ENCODE peak calls at places on chromosomes 16 and 17, in five cellular contexts. Q is lung, R is lower lobe of right lung, H is esophagus muscularis mucosa, C is heart right ventricle. O is an unnamed sample. For H3K9me3, the result is how much of the 10 kb centered on the place peaks cover.

GRCh38 chr16:57479422-57480126 is 6.7 kb downstream of the DOK4 start:
- DNase-seq in Q (no peak), R (no peak), H (no peak), C (peak), O (peak)

GRCh38 chr17:64240741-64241347 is 22.2 kb downstream of the TEX2 start:
- DNase-seq in Q (peak), R (no peak), H (no peak), C (peak), O (peak)

GRCh38 chr17:9522074-9522473 is 53.5 kb downstream of the STX8 start:
- DNase-seq in Q (no peak), R (no peak), H (no peak), C (no peak), O (no peak)

GRCh38 chr17:82236142-82236971 is 7.5 kb downstream of the SLC16A3 start:
- DNase-seq in Q (no peak), R (peak), H (peak), C (peak), O (peak)

GRCh38 chr16:89890886-89891657 is 17.7 kb downstream of the TCF25 start:
- DNase-seq in Q (no peak), R (no peak), H (no peak), C (no peak), O (no peak)

GRCh38 chr16:51045186-51045585 is 105.9 kb downstream of the SALL1 start:
- DNase-seq in Q (no peak), R (no peak), H (no peak), C (no peak), O (no peak)

GRCh38 chr16:58678716-58679115 is 5.9 kb downstream of the SLC38A7 start:
- DNase-seq in Q (no peak), R (no peak), H (no peak), C (peak), O (no peak)

GRCh38 chr17:17938388-17939107 is 33.7 kb downstream of the TOM1L2 start:
- DNase-seq in Q (no peak), R (no peak), H (no peak), C (no peak), O (no peak)

GRCh38 chr17:521168-521525 is 168.5 kb upstream of the RPH3AL start:
- DNase-seq in Q (no peak), R (no peak), H (no peak), C (no peak), O (no peak)

GRCh38 chr16:57889960-57890751 is 80.8 kb downstream of the CNGB1 start:
- DNase-seq in Q (no peak), R (no peak), H (no peak), C (no peak), O (no peak)

GRCh38 chr17:545156-545555 is 169.5 kb downstream of the VPS53 start:
- DNase-seq in Q (no peak), R (no peak), H (no peak), C (no peak), O (no peak)

GRCh38 chr16:56226840-56227525 is 35.7 kb downstream of the GNAO1 start:
- DNase-seq in Q (no peak), R (no peak), H (no peak), C (no peak), O (no peak)

DNA sequence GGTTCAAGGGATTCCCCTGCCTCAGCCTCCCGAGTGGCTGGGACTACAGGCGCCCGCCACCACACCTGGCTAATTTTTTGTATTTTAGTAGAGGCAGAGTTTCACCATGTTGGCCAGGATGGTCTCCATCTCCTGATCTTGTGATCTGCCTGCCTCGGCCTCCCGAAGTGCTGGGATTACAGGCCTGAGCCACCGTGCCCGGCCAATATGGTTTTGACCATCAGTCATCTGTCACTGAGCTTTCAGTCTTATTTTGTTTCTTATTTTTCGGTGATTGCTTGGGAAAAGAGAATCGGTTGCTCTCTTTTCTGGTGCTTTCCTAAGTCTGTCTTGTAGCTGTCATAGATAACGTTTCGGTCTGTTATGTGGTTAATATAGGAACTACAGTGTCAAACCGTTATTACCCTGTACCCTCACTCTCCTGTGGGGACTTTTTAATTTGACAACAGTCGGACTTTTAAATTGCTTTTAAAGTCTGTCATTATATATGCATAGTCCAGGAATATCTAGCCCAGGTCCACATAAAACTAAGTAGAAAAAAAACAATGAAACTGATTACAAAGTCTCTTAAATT is 453.4 kb downstream of the KCNJ18 start:
- DNase-seq in Q (no peak), R (no peak), H (no peak), C (no peak), O (peak)
- H3K9me3 ChIP-seq in Q (under half), R (under half), H (under half), C (under half), O (under half)

GRCh38 chr16:54934536-54935410 is 4.1 kb downstream of the IRX5 start:
- DNase-seq in Q (peak), R (peak), H (peak), C (no peak), O (no peak)
- TF ChIP-seq CTCF in Q (no peak), R (no peak), H (no peak), C (no peak), O (no peak)

GRCh38 chr17:74356640-74357465 is 4.8 kb downstream of the BTBD17 start:
- DNase-seq in Q (no peak), R (no peak), H (no peak), C (no peak), O (no peak)

GRCh38 chr17:74359916-74360315 is 1.8 kb downstream of the BTBD17 start:
- DNase-seq in Q (no peak), R (no peak), H (no peak), C (no peak), O (no peak)

GRCh38 chr17:74355065-74355464 is 6.6 kb downstream of the BTBD17 start:
- DNase-seq in Q (no peak), R (no peak), H (no peak), C (no peak), O (no peak)

GRCh38 chr17:74358696-74359095 is 3.0 kb downstream of the BTBD17 start:
- DNase-seq in Q (no peak), R (no peak), H (no peak), C (no peak), O (no peak)

DNA sequence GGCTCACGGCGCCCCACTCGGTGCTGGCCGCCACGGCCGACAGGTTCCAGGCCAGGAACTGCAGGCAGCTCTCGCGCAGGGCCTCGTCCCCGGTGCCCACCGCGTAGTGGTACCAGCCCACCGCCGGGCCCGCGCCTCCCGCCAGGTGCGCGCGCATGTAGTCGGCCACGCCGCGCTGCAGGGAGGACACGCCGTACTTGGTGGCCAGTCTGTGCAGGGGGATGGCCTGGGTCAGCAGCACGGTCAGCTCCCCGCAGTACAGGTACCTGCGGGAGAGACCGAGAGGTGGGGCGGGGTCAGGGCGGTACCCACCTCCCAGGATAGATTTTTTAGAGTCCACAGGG is 4.2 kb downstream of the BTBD17 start:
- DNase-seq in Q (no peak), R (no peak), H (no peak), C (no peak), O (no peak)
- H3K4me3 ChIP-seq in Q (no peak), R (peak), H (peak), C (peak), O (peak)

DNA sequence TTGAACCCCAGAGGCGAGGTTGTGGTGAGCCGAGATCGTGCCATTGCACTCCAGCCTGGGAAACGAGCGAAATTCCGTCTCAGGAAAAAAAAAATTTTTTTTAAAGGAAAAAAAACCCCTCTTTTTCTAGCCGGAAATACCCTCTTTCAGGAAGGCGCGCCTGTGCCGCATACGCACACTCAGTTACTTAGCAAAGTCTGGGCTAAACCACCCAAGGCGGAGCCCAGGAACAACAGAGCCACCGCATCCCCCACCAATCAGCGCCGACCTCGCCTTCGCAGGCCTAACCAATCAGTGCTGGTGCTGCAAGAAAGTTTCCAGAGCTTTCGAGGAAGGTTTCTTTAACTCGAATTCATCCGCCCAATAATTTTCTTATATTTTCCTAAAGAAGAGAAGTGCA is 510.4 kb downstream of the KCNJ18 start:
- DNase-seq in Q (no peak), R (no peak), H (peak), C (no peak), O (no peak)
- H3K9me3 ChIP-seq in Q (under half), R (under half), H (under half), C (under half), O (under half)

GRCh38 chr16:25027781-25028180 is 12.6 kb upstream of the ARHGAP17 start:
- DNase-seq in Q (no peak), R (no peak), H (no peak), C (no peak), O (no peak)

GRCh38 chr16:25027281-25027680 is 12.1 kb upstream of the ARHGAP17 start:
- DNase-seq in Q (no peak), R (no peak), H (no peak), C (no peak), O (no peak)

GRCh38 chr16:25023541-25023940 is 8.4 kb upstream of the ARHGAP17 start:
- DNase-seq in Q (no peak), R (no peak), H (no peak), C (no peak), O (no peak)

GRCh38 chr16:25024900-25025299 is 9.7 kb upstream of the ARHGAP17 start:
- DNase-seq in Q (no peak), R (no peak), H (no peak), C (no peak), O (no peak)

GRCh38 chr16:25026621-25027020 is 11.5 kb upstream of the ARHGAP17 start:
- DNase-seq in Q (no peak), R (no peak), H (no peak), C (no peak), O (no peak)
- TF ChIP-seq CTCF in Q (no peak), R (no peak), H (no peak), C (no peak), O (no peak)

GRCh38 chr17:42051013-42051400 is 606 bp upstream of the C17orf113 start:
- DNase-seq in Q (no peak), R (no peak), H (no peak), C (no peak), O (no peak)
- H3K4me3 ChIP-seq in Q (peak), R (peak), H (peak), C (peak), O (peak)

GRCh38 chr16:83023640-83024039 is 396.9 kb downstream of the CDH13 start:
- DNase-seq in Q (no peak), R (no peak), H (no peak), C (no peak), O (no peak)
- H3K9me3 ChIP-seq in Q (under half), R (under half), H (under half), C (under half), O (under half)

DNA sequence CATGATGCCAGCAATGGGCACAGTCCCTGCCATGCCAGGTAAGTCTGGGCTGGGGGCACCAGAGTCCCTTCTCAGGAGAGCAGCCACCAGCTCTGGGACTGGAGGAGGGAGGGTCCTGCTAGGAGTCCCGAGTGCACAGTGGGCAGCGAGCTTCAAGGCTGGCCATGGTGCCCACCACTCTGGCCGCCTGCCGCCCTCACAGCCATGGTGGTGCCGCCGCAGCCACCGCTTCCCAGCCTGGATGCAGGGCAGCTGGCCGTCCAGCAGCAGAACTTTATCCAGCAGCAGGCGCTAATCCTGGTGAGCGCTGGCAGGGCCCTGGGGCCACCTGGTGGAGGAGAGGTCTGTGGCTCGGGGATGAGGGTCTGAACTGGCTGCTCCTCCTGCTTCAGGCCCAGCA is 17.9 kb upstream of the SMIM5 start:
- DNase-seq in Q (no peak), R (no peak), H (no peak), C (no peak), O (no peak)
- TF ChIP-seq CTCF in Q (no peak), R (no peak), H (no peak), C (no peak), O (no peak)